ENCODE peak calls at places on chromosomes 1 and 21, in eight cellular contexts. Q, C, D, N, V, Y, X and I are unnamed samples.

GRCh38 chr1:171061425-171062143 is 29.1 kb upstream of the FMO3 start:
- DNase-seq in V (no peak), Q (no peak), N (no peak), D (peak), Y (no peak), C (no peak), X (no peak), I (no peak)

GRCh38 chr1:205583461-205584130 is 48.2 kb downstream of the ELK4 start:
- DNase-seq in Y (no peak), V (no peak), N (no peak), D (no peak), Q (no peak), X (no peak), C (no peak), I (no peak)

GRCh38 chr1:1335792-1336248 is 4.7 kb downstream of the TAS1R3 start:
- DNase-seq in X (no peak), D (no peak), Y (no peak), Q (no peak), N (no peak), V (no peak), C (no peak), I (no peak)

GRCh38 chr1:14970115-14970798 is 183.3 kb upstream of the TMEM51 start:
- DNase-seq in Q (peak), V (no peak), D (peak), X (no peak), C (no peak), N (peak), Y (no peak), I (peak)

GRCh38 chr1:40593449-40594186 is 62.2 kb downstream of the ZNF684 start:
- DNase-seq in N (no peak), D (peak), C (no peak), Q (no peak), V (no peak), Y (no peak), X (no peak), I (no peak)

GRCh38 chr1:204480515-204480914 is 14.1 kb downstream of the PIK3C2B start:
- DNase-seq in V (no peak), Q (no peak), N (no peak), D (no peak), Y (no peak), C (no peak), X (no peak), I (no peak)

GRCh38 chr21:30152792-30153191 is 13.8 kb downstream of the CLDN17 start:
- DNase-seq in Q (no peak), V (no peak), X (no peak), C (no peak), D (no peak), Y (no peak), N (peak), I (no peak)

GRCh38 chr1:223775054-223775453 is 62.7 kb downstream of the CAPN2 start:
- DNase-seq in C (no peak), V (no peak), X (no peak), Q (no peak), Y (no peak), N (peak), D (peak), I (no peak)

GRCh38 chr1:43294761-43295160 is 6.0 kb upstream of the TIE1 start:
- DNase-seq in Q (no peak), V (no peak), X (no peak), D (no peak), N (no peak), Y (no peak), C (no peak), I (no peak)